ENCODE peak calls at places on chromosomes 3 and 15, in five cellular contexts. H, T, X, D and G are unnamed samples. For H3K9me3, the result is how much of the 10 kb centered on the place peaks cover.

GRCh38 chr3:112372396-112372795 is 39.4 kb downstream of the CD200 start:
- DNase-seq in H (no peak), T (no peak), X (no peak), D (no peak), G (no peak)

GRCh38 chr3:126607214-126607908 is 47.6 kb downstream of the TXNRD3 start:
- DNase-seq in H (peak), T (no peak), X (no peak), D (peak), G (no peak)

GRCh38 chr3:159987291-159987711 is 1.3 kb upstream of the IL12A start:
- DNase-seq in H (peak), T (no peak), X (no peak), D (peak), G (no peak)

GRCh38 chr3:150779402-150779858 is 16.5 kb upstream of the SIAH2 start:
- DNase-seq in H (no peak), T (no peak), X (no peak), D (no peak), G (no peak)

GRCh38 chr15:68694111-68694510 is 115.3 kb downstream of the CORO2B start:
- DNase-seq in H (no peak), T (no peak), X (no peak), D (no peak), G (no peak)

GRCh38 chr15:95894407-95894956 is 436.0 kb upstream of the NR2F2 start:
- DNase-seq in H (peak), T (no peak), X (no peak), D (no peak), G (no peak)

GRCh38 chr3:52226229-52226817 is 878 bp upstream of the TLR9 start:
- DNase-seq in H (no peak), T (no peak), X (no peak), D (no peak), G (no peak)

GRCh38 chr15:67176195-67176971 is 78.1 kb downstream of the AAGAB start:
- DNase-seq in H (no peak), T (no peak), X (no peak), D (no peak), G (no peak)

GRCh38 chr15:50059883-50060282 is 59.1 kb downstream of the ATP8B4 start:
- DNase-seq in H (no peak), T (no peak), X (no peak), D (no peak), G (no peak)

GRCh38 chr3:27718459-27718858 is 3.7 kb downstream of the EOMES start:
- DNase-seq in H (no peak), T (no peak), X (no peak), D (no peak), G (no peak)
- H3K9me3 ChIP-seq in H (under half), T (under half), X (under half), D (under half), G (under half)

GRCh38 chr3:79654019-79654418 is 113.8 kb downstream of the ROBO1 start:
- DNase-seq in H (peak), T (no peak), X (no peak), D (no peak), G (no peak)

GRCh38 chr3:79657076-79657475 is 110.7 kb downstream of the ROBO1 start:
- DNase-seq in H (no peak), T (no peak), X (no peak), D (no peak), G (no peak)

GRCh38 chr3:79653242-79653830 is 114.5 kb downstream of the ROBO1 start:
- DNase-seq in H (no peak), T (no peak), X (no peak), D (no peak), G (no peak)

DNA sequence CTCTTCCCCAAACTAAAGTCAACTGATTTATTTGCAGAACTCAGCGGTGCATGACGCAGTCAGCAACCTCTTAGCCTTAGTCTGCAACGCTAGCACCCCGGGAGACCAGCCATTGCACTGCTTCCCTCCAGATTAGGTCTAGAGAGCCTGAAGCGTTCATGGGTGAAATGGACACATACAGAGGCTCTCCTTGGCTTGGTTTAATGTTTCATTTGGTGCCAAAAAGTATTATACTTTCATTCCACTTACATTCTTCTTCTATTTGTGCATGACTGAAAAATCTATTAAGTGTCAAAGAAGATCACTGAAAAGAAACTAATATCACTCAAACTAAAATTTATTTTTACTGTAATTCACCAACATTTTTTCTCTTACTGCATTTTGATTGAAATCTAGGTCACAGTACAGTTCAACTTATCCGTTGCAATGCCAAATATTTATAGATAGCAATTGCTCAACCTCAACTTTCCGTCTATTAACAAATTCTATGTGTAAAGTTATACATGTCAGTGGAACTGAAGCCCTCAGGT is 116.2 kb downstream of the ROBO1 start:
- DNase-seq in H (no peak), T (no peak), X (no peak), D (no peak), G (no peak)
- H3K9me3 ChIP-seq in H (under half), T (under half), X (under half), D (under half), G (under half)

GRCh38 chr3:15743587-15744009 is 54.2 kb downstream of the ANKRD28 start:
- DNase-seq in H (no peak), T (no peak), X (no peak), D (no peak), G (no peak)
- H3K9me3 ChIP-seq in H (under half), T (under half), X (under half), D (under half), G (under half)

GRCh38 chr3:75781079-75781745 is 4.1 kb downstream of the ZNF717 start:
- DNase-seq in H (no peak), T (no peak), X (no peak), D (no peak), G (no peak)
- H3K9me3 ChIP-seq in H (under half), T (under half), X (half or more), D (under half), G (under half)